ENCODE peak calls at places on chromosomes 2 and 18, in seven cellular contexts. U is H9, H is neuronal stem cell, I is mesendoderm, X is IMR-90, T is mesenchymal stem cell, C is H1. K is an unnamed sample.

GRCh38 chr2:46039543-46040303 is 257.5 kb upstream of the EPAS1 start:
- DNase-seq in U (no peak), H (no peak), I (no peak), X (no peak), T (peak; percentile 48), C (no peak), K (no peak)

GRCh38 chr2:36740031-36740430 is 43.5 kb downstream of the VIT start:
- DNase-seq in U (no peak), H (no peak), I (no peak), X (no peak), T (no peak), C (no peak), K (no peak)

GRCh38 chr2:174874081-174874480 is 109.8 kb upstream of the CHRNA1 start:
- DNase-seq in U (no peak), H (no peak), I (no peak), X (no peak), T (no peak), C (no peak), K (no peak)

GRCh38 chr2:216534809-216535208 is 36.2 kb downstream of the RPL37A start:
- DNase-seq in U (no peak), H (no peak), I (no peak), X (no peak), T (no peak), C (no peak), K (no peak)

GRCh38 chr18:76494181-76494540 is 881 bp downstream of the ZNF516 start:
- DNase-seq in U (no peak), H (peak; percentile 50), I (peak; percentile 42), X (peak; percentile 43), T (peak; percentile 64), C (no peak), K (no peak)

GRCh38 chr2:7796200-7796563 is 879.0 kb downstream of the RNF144A start:
- DNase-seq in U (no peak), H (no peak), I (no peak), X (no peak), T (no peak), C (no peak), K (no peak)

GRCh38 chr18:3037423-3037915 is 24.5 kb upstream of the LPIN2 start:
- DNase-seq in U (no peak), H (no peak), I (peak; percentile 43), X (peak; percentile 90), T (peak; percentile 94), C (no peak), K (peak; percentile 79)

GRCh38 chr2:8590940-8591339 is 90.9 kb upstream of the ID2 start:
- DNase-seq in U (no peak), H (no peak), I (no peak), X (no peak), T (no peak), C (no peak), K (peak; percentile 42)

GRCh38 chr18:48866028-48866733 is 84.6 kb downstream of the SMAD7 start:
- DNase-seq in U (no peak), H (no peak), I (no peak), X (peak; percentile 85), T (no peak), C (no peak), K (no peak)

GRCh38 chr2:190666895-190667294 is 18.0 kb downstream of the NAB1 start:
- DNase-seq in U (no peak), H (no peak), I (no peak), X (no peak), T (no peak), C (no peak), K (no peak)

GRCh38 chr2:128940378-128940777 is 621.7 kb upstream of the HS6ST1 start:
- DNase-seq in U (no peak), H (no peak), I (no peak), X (no peak), T (no peak), C (no peak), K (no peak)

GRCh38 chr2:217866457-217866856 is 136.3 kb downstream of the TNS1 start:
- DNase-seq in U (no peak), H (no peak), I (no peak), X (no peak), T (peak; percentile 12), C (no peak), K (no peak)

GRCh38 chr18:50161806-50162205 is 33.1 kb downstream of the MYO5B start:
- DNase-seq in U (no peak), H (no peak), I (peak; percentile 22), X (no peak), T (no peak), C (no peak), K (peak; percentile 88)

GRCh38 chr18:36392163-36392887 is 94.8 kb downstream of the FHOD3 start:
- DNase-seq in U (no peak), H (no peak), I (no peak), X (peak; percentile 48), T (no peak), C (no peak), K (no peak)

GRCh38 chr2:46294185-46294836 is 2.9 kb upstream of the EPAS1 start:
- DNase-seq in U (peak; percentile 59), H (no peak), I (peak; percentile 49), X (no peak), T (peak; percentile 42), C (peak; percentile 71), K (peak; percentile 16)

GRCh38 chr2:80351229-80351628 is 46.7 kb upstream of the LRRTM1 start:
- DNase-seq in U (no peak), H (no peak), I (peak; percentile 46), X (no peak), T (no peak), C (no peak), K (no peak)

GRCh38 chr2:109144271-109144670 is 15.3 kb downstream of the SH3RF3 start:
- DNase-seq in U (no peak), H (no peak), I (no peak), X (no peak), T (no peak), C (no peak), K (no peak)

GRCh38 chr2:31429759-31430438 is 15.4 kb upstream of the XDH start:
- DNase-seq in U (no peak), H (no peak), I (no peak), X (peak; percentile 50), T (no peak), C (no peak), K (no peak)

GRCh38 chr2:202757339-202757738 is 114.2 kb downstream of the ICA1L start:
- DNase-seq in U (no peak), H (no peak), I (no peak), X (no peak), T (no peak), C (no peak), K (peak; percentile 56)

GRCh38 chr18:48293954-48294893 is 115.0 kb downstream of the ZBTB7C start:
- DNase-seq in U (no peak), H (no peak), I (peak; percentile 67), X (no peak), T (no peak), C (peak; percentile 44), K (peak; percentile 5)

GRCh38 chr18:6521804-6522418 is 107.2 kb upstream of the L3MBTL4 start:
- DNase-seq in U (peak; percentile 73), H (no peak), I (peak; percentile 82), X (peak; percentile 47), T (peak; percentile 38), C (peak; percentile 85), K (peak; percentile 71)

GRCh38 chr2:109660046-109660860 is 46.1 kb downstream of the SOWAHC start:
- DNase-seq in U (no peak), H (no peak), I (no peak), X (no peak), T (no peak), C (no peak), K (no peak)

GRCh38 chr2:102190425-102191107 is 3.7 kb downstream of the IL1RL2 start:
- DNase-seq in U (no peak), H (no peak), I (peak; percentile 25), X (no peak), T (no peak), C (no peak), K (no peak)
- H3K27ac ChIP-seq in U (no peak overlapping the region), H (no peak overlapping the region), I (peak overlapping the region; percentile 2), X (no peak overlapping the region), T (no peak overlapping the region), C (no peak overlapping the region), K (no peak overlapping the region)

DNA sequence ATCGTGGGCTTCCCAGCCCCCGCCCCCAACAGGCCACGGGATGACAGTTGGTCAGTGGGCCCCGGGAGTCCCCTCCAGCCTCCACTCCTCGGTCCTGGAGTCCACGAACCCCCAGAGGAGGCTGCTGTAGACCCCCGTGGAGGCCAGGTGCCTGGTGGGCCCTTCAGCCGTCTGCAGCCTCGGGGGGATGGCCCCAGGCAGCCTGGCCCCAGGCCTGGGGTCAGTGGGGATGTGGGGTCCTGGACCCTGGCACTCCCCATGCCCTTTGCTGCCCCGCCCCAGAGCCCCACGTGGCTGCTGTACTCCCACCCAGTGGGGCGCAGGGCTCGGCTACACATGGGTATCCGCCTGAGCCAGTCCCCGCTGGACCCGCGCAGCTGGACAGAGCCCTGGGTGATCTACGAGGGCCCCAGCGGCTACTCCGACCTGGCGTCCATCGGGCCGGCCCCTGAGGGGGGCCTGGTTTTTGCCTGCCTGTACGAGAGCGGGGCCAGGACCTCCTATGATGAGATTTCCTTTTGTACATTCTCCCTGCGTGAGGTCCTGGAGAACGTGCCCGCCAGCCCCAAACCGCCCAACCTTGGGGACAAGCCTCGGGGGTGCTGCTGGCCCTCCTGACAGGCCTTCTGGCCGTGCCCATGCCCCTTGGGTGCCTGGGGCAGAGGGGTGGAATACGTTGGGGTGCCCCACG is 7.6 kb downstream of the NEU4 start:
- DNase-seq in U (no peak), H (no peak), I (no peak), X (no peak), T (no peak), C (no peak), K (no peak)
- H3K4me1 ChIP-seq in U (no peaks in the 10 kb centered on the region), H (peaks cover 2% of the 10 kb centered on the region), I (no peaks in the 10 kb centered on the region), X (no peaks in the 10 kb centered on the region), T (no peaks in the 10 kb centered on the region), C (no peaks in the 10 kb centered on the region), K (no peaks in the 10 kb centered on the region)

GRCh38 chr2:240124651-240125030 is 11.5 kb downstream of the COPS9 start:
- DNase-seq in U (peak; percentile 16), H (no peak), I (no peak), X (no peak), T (no peak), C (no peak), K (no peak)
- H2AK5ac ChIP-seq in U (no peak overlapping the region), H (no peak overlapping the region), I (no peak overlapping the region), X (no peak overlapping the region), T (no peak overlapping the region), C (no peak overlapping the region), K (no peak overlapping the region)

DNA sequence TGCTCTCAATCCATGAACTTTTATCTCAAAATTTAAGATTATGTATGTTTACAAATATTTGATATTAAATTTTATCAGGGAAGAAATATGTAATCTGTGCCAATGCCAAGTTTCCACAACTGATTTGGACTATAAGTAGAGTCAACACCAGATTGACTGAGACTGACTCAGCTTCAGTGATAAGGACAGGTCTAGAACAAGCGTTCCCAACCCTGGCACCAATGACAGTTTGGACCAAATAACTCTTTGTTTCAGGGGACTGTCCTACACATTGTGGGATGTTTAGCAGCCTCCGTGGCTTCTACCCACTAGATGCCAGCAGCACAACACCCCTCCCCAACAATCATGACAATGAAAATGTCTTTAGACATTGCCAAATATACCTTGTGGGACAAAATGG is 165.3 kb downstream of the THADA start:
- DNase-seq in U (no peak), H (no peak), I (no peak), X (no peak), T (no peak), C (no peak), K (no peak)
- H3K27ac ChIP-seq in U (no peak overlapping the region), H (no peak overlapping the region), I (no peak overlapping the region), X (no peak overlapping the region), T (no peak overlapping the region), C (no peak overlapping the region), K (no peak overlapping the region)

GRCh38 chr2:65364986-65365733 is 67.2 kb downstream of the SPRED2 start:
- DNase-seq in U (no peak), H (no peak), I (no peak), X (no peak), T (peak; percentile 33), C (no peak), K (no peak)
- H3K4me1 ChIP-seq in U (peaks cover 2% of the 10 kb centered on the region), H (peaks cover 9% of the 10 kb centered on the region), I (peaks cover 3% of the 10 kb centered on the region), X (peaks cover 14% of the 10 kb centered on the region), T (peaks cover 5% of the 10 kb centered on the region), C (no peaks in the 10 kb centered on the region), K (no peaks in the 10 kb centered on the region)

GRCh38 chr2:133591164-133591563 is 22.9 kb upstream of the NCKAP5 start:
- DNase-seq in U (no peak), H (no peak), I (no peak), X (no peak), T (no peak), C (no peak), K (no peak)
- H2AK5ac ChIP-seq in U (no peak overlapping the region), H (no peak overlapping the region), I (no peak overlapping the region), X (no peak overlapping the region), T (no peak overlapping the region), C (no peak overlapping the region), K (no peak overlapping the region)

K was measured in trophoblast cell.